ENCODE peak calls at places on chromosomes 16 and 17, in four cellular contexts. F is GM12878, B is HepG2, T is H1. I is an unnamed sample.

GRCh38 chr17:71023631-71024030 is 854.3 kb downstream of the KCNJ2 start:
- DNase-seq in F (no peak), B (no peak), T (no peak), I (no peak)

GRCh38 chr16:4410335-4411075 is 5.9 kb downstream of the CORO7 start:
- DNase-seq in F (no peak), B (no peak), T (no peak), I (no peak)

GRCh38 chr17:32941419-32942032 is 13.6 kb downstream of the TMEM98 start:
- DNase-seq in F (no peak), B (no peak), T (no peak), I (no peak)

GRCh38 chr16:72189865-72190371 is 18.0 kb upstream of the PMFBP1 start:
- DNase-seq in F (no peak), B (no peak), T (no peak), I (no peak)

GRCh38 chr17:58391302-58391984 is 25.9 kb downstream of the RNF43 start:
- DNase-seq in F (no peak), B (peak; percentile 100), T (no peak), I (peak; percentile 91)

GRCh38 chr16:56355221-56355620 is 70.1 kb downstream of the AMFR start:
- DNase-seq in F (no peak), B (no peak), T (no peak), I (no peak)

GRCh38 chr16:57544129-57544653 is 1.7 kb downstream of the ADGRG5 start:
- DNase-seq in F (peak; percentile 95), B (no peak), T (no peak), I (peak; percentile 25)

GRCh38 chr16:2518823-2519710 is 1.1 kb upstream of the AMDHD2 start:
- DNase-seq in F (no peak), B (no peak), T (no peak), I (no peak)

GRCh38 chr16:14572535-14572934 is 57.5 kb downstream of the PARN start:
- DNase-seq in F (no peak), B (no peak), T (no peak), I (no peak)

GRCh38 chr17:42821176-42821575 is 2.9 kb downstream of the BECN1 start:
- DNase-seq in F (no peak), B (no peak), T (no peak), I (no peak)

GRCh38 chr16:61148930-61149329 is 887.3 kb downstream of the CDH8 start:
- DNase-seq in F (no peak), B (peak; percentile 7), T (no peak), I (no peak)

GRCh38 chr16:47037396-47037745 is 63.9 kb upstream of the DNAJA2 start:
- DNase-seq in F (no peak), B (no peak), T (no peak), I (peak; percentile 37)

GRCh38 chr16:48334325-48334724 is 50.9 kb downstream of the SIAH1 start:
- DNase-seq in F (no peak), B (no peak), T (no peak), I (no peak)

GRCh38 chr16:31129568-31130335 is 5.8 kb downstream of the PRSS8 start:
- DNase-seq in F (no peak), B (no peak), T (no peak), I (no peak)

GRCh38 chr17:16407911-16408588 is 7.3 kb upstream of the TRPV2 start:
- DNase-seq in F (peak; percentile 96), B (peak; percentile 51), T (no peak), I (peak; percentile 74)

DNA sequence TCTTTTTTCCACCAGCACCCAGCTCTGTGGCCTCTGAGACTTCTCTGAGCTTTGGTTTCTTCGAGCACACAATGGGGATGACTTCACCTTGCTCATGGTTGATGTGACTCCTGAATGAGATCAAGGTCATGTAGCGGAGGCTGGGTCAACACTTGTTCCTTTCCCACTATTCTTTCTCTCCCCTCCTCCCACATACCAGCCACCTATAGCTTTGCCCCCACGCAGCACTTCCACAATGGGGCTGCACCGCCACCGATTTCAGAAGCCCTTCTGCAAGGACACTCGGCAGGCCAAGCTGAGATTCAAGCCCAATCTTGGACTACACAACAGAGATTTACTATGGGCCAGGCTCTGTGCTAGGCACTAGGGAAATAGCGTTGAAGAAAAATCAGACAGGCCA is 14.4 kb downstream of the TRIM25 start:
- DNase-seq in F (no peak), B (no peak), T (no peak), I (no peak)
- TF ChIP-seq BRCA1 in F (no peak), B (no peak), T (no peak), I (no peak)

DNA sequence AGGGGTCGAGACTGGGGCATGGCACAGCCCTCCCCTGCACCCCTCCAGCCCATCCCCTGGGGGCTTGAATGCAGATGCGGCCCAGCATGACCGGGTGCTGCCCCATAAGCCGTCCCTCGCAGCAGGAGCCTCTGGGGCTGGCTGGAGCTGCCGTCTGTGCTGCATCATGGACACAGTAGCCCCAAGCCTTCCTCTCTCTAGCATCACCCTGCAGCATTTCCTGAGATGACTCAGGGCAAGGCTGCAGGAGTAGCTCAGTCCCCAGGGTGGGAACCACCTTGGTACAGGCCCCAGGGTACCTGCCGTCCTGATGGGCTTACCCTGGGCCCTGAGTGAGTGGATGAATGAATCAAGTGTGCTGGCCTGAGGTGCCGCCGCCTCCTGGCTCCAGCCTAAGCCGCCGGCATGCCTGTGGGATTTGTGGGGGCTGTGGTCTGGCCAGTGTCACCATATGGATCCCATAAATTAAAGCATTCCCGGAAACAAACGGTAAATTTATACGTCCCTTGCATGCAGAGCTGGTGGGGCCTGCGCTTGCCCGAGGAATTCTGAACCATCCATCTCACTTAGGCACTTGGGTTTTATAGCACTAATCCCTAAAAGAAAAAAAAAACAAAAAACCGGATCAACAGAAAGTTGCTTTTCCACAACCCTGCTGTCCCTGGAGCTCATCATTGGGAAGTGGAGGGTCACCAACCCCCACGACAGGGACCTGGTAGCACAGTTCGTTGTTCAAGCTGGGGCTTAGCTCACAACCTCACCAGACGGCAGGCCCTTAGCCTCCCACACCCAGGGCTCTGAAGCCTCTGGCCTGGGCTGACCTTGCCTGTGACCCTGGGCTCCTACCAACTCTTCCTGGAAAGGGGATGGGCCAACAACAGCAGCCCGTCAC is 242.6 kb upstream of the CIBAR2 start:
- DNase-seq in F (no peak), B (no peak), T (no peak), I (peak; percentile 97)
- TF ChIP-seq BRCA1 in F (no peak), B (no peak), T (no peak), I (no peak)

GRCh38 chr16:86010680-86011141 is 111.7 kb downstream of the IRF8 start:
- DNase-seq in F (no peak), B (no peak), T (no peak), I (no peak)
- TF ChIP-seq BRCA1 in F (no peak), B (no peak), T (no peak), I (no peak)

GRCh38 chr17:45368661-45369060 is 51.8 kb upstream of the MAP3K14 start:
- DNase-seq in F (no peak), B (no peak), T (no peak), I (no peak)
- TF ChIP-seq BRCA1 in F (no peak), B (no peak), T (no peak), I (no peak)

DNA sequence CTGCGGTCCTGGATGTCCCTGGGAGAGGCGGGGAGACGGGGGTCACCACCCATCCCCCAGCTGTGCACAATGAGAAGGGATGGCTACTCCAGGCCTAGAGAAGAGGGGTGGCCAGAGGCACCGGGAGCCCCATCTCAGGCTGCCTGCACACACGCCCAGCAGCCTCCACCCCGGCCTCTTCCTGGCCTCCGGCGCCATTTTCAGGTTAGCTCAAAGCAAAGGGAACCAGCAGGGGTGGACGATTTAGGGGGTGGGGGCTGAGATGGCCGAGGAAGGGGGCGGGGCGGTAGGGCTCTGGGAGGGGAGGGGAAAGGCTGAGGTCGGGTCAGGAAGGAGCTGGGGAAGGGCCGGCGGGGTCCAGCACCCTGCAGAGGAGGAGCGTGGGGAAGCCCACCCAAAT is 42.8 kb downstream of the SRCIN1 start:
- DNase-seq in F (no peak), B (no peak), T (no peak), I (no peak)
- TF ChIP-seq BRCA1 in F (no peak), B (no peak), T (no peak), I (no peak)

GRCh38 chr17:48025904-48026502 is 11.6 kb downstream of the COPZ2 start:
- DNase-seq in F (no peak), B (no peak), T (no peak), I (no peak)
- TF ChIP-seq BRCA1 in F (no peak), B (no peak), T (no peak), I (no peak)

DNA sequence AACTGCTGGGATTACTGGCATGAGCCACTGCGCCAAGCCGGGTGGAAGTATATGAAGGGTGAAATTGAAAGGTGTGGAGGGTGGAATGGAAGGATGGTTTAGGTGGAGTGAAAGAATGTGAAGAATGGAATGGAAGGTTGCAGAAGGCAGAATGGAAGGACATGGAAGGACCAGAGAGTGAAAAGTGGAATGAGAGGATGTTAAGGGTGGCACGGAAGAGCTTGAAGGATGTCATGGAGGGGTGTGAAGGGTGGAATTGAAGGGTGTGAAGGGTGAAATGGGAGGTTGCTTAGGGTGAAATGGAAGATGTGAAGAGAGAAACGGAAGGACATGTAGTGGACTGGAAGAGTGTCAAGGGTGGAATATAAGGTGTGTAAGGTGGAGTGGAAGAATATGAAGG is 16.2 kb downstream of the MIS12 start:
- DNase-seq in F (no peak), B (no peak), T (no peak), I (no peak)
- TF ChIP-seq BRCA1 in F (no peak), B (no peak), T (no peak), I (no peak)

GRCh38 chr17:76065754-76066153 is 6.6 kb downstream of the SRP68 start:
- DNase-seq in F (no peak), B (no peak), T (no peak), I (no peak)

DNA sequence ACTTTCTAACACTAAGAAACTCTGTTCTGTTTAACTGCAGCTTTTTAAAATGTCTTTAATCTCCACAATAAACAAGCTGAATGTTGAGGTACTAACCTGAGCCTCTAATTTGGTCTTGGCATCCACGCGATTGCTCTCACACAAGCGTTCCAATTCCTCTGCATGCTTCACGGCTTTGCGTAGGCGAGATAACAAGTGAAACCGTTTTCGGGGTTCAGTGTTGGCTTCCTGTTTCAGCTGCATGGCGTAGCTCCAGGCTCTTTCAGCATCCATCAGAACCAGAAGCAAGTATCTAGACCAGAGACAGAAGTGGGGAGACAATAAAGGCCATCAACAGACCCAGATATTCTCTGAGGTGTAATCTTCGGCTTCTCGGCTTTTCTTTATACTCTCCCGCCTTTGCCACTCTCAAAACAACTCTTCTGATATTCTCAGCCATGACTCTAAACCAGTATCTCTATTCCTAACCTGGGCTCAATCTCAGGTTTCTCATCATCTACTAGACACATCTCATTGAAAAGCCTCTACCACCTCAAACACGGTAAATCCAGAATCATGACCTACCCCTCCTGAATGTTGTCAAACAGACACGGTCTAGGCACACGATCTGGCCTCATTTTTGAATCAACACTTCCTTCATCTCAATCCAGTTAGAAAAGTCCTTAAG is 8.3 kb downstream of the SRP68 start:
- DNase-seq in F (no peak), B (no peak), T (no peak), I (no peak)
- TF ChIP-seq BRCA1 in F (no peak), B (no peak), T (no peak), I (no peak)